ENCODE peak calls at places on chromosomes 2 and 18, in five cellular contexts. One of them, this sample, is unnamed.
A peak's percentile ranks its signal among the peaks of the same experiment; 100 is the strongest.

GRCh38 chr2:94986392-94986963 is 39.0 kb upstream of the MAL start:
- DNase-seq in CD4-positive, alpha-beta T cell: peak; percentile 24
- DNase-seq in MM.1S: peak; percentile 42
- DNase-seq in esophagus squamous epithelium: no peak
- DNase-seq in ovary: no peak
- DNase-seq in this sample: no peak

GRCh38 chr2:39648574-39648973 is 17.1 kb upstream of the TMEM178A start:
- DNase-seq in CD4-positive, alpha-beta T cell: no peak
- DNase-seq in ovary: no peak
- DNase-seq in esophagus squamous epithelium: no peak
- DNase-seq in MM.1S: no peak
- DNase-seq in this sample: no peak

GRCh38 chr2:208256192-208256782 is 1.4 kb upstream of the IDH1 start:
- DNase-seq in esophagus squamous epithelium: no peak
- DNase-seq in ovary: no peak
- DNase-seq in CD4-positive, alpha-beta T cell: no peak
- DNase-seq in MM.1S: peak; percentile 36
- DNase-seq in this sample: no peak

GRCh38 chr2:28381225-28382180 is 11.2 kb upstream of the FOSL2 start:
- DNase-seq in esophagus squamous epithelium: no peak
- DNase-seq in ovary: no peak
- DNase-seq in CD4-positive, alpha-beta T cell: no peak
- DNase-seq in MM.1S: no peak
- DNase-seq in this sample: no peak

GRCh38 chr2:28068098-28068497 is 177.6 kb downstream of the BABAM2 start:
- DNase-seq in CD4-positive, alpha-beta T cell: no peak
- DNase-seq in MM.1S: no peak
- DNase-seq in ovary: no peak
- DNase-seq in esophagus squamous epithelium: no peak
- DNase-seq in this sample: no peak

GRCh38 chr2:195496991-195497390 is 160.0 kb upstream of the SLC39A10 start:
- DNase-seq in MM.1S: no peak
- DNase-seq in CD4-positive, alpha-beta T cell: no peak
- DNase-seq in esophagus squamous epithelium: no peak
- DNase-seq in ovary: no peak
- DNase-seq in this sample: no peak

GRCh38 chr2:35973132-35973736 is 382.3 kb upstream of the CRIM1 start:
- DNase-seq in MM.1S: peak; percentile 34
- DNase-seq in ovary: no peak
- DNase-seq in esophagus squamous epithelium: no peak
- DNase-seq in CD4-positive, alpha-beta T cell: no peak
- DNase-seq in this sample: no peak

GRCh38 chr2:45343618-45344017 is 267.4 kb downstream of the SRBD1 start:
- DNase-seq in esophagus squamous epithelium: no peak
- DNase-seq in CD4-positive, alpha-beta T cell: no peak
- DNase-seq in ovary: no peak
- DNase-seq in MM.1S: no peak
- DNase-seq in this sample: no peak

GRCh38 chr2:79776461-79777146 is 263.8 kb downstream of the CTNNA2 start:
- DNase-seq in esophagus squamous epithelium: no peak
- DNase-seq in CD4-positive, alpha-beta T cell: no peak
- DNase-seq in MM.1S: no peak
- DNase-seq in ovary: no peak
- DNase-seq in this sample: no peak

GRCh38 chr2:73284296-73285161 is at the start of gene FBXO41:
- DNase-seq in CD4-positive, alpha-beta T cell: peak; percentile 50
- DNase-seq in MM.1S: peak; percentile 82
- DNase-seq in esophagus squamous epithelium: no peak
- DNase-seq in ovary: peak; percentile 45
- DNase-seq in this sample: peak; percentile 79

GRCh38 chr2:7915302-7916200 is 766.3 kb upstream of the ID2 start:
- DNase-seq in CD4-positive, alpha-beta T cell: no peak
- DNase-seq in ovary: no peak
- DNase-seq in MM.1S: no peak
- DNase-seq in esophagus squamous epithelium: no peak
- DNase-seq in this sample: no peak

GRCh38 chr18:76346490-76347130 is 148.4 kb downstream of the ZNF516 start:
- DNase-seq in esophagus squamous epithelium: no peak
- DNase-seq in MM.1S: no peak
- DNase-seq in ovary: no peak
- DNase-seq in CD4-positive, alpha-beta T cell: no peak
- DNase-seq in this sample: no peak
- H3K27ac ChIP-seq in esophagus squamous epithelium: no peak overlapping the region
- H3K27ac ChIP-seq in MM.1S: no peak overlapping the region
- H3K27ac ChIP-seq in ovary: no peak overlapping the region
- H3K27ac ChIP-seq in CD4-positive, alpha-beta T cell: no peak overlapping the region
- H3K27ac ChIP-seq in this sample: no peak overlapping the region

GRCh38 chr2:74546004-74546403 is 7.7 kb downstream of the LOXL3 start:
- DNase-seq in esophagus squamous epithelium: no peak
- DNase-seq in ovary: no peak
- DNase-seq in CD4-positive, alpha-beta T cell: no peak
- DNase-seq in MM.1S: no peak
- DNase-seq in this sample: no peak

GRCh38 chr2:74540291-74540690 is 10.6 kb downstream of the HTRA2 start:
- DNase-seq in ovary: no peak
- DNase-seq in esophagus squamous epithelium: no peak
- DNase-seq in MM.1S: no peak
- DNase-seq in CD4-positive, alpha-beta T cell: no peak
- DNase-seq in this sample: no peak

GRCh38 chr2:74542978-74543377 is 10.8 kb downstream of the LOXL3 start:
- DNase-seq in CD4-positive, alpha-beta T cell: no peak
- DNase-seq in MM.1S: no peak
- DNase-seq in esophagus squamous epithelium: no peak
- DNase-seq in ovary: no peak
- DNase-seq in this sample: no peak

GRCh38 chr2:74548285-74548918 is 5.3 kb downstream of the LOXL3 start:
- DNase-seq in esophagus squamous epithelium: no peak
- DNase-seq in CD4-positive, alpha-beta T cell: no peak
- DNase-seq in MM.1S: no peak
- DNase-seq in ovary: no peak
- DNase-seq in this sample: no peak

DNA sequence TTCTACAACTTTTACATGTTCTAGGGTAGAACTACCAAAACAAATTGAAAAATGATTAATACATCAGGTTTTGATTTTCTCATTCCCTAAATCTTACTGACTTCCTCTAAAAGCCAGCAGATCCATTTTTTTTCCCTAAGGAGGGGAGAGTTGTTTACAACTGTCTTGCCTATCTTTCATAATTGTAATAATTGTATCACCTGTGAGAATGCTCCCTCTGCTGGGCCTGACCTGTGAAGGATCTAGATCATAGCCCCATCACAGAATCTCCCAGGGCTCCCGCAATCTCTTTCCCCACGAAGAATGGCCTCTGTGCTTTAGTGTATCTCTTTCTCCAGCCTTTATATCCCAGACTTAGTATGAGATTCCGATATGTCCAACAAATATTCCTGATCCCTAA is 9.1 kb downstream of the LOXL3 start:
- DNase-seq in esophagus squamous epithelium: no peak
- DNase-seq in ovary: no peak
- DNase-seq in MM.1S: no peak
- DNase-seq in CD4-positive, alpha-beta T cell: no peak
- DNase-seq in this sample: no peak
- TF ChIP-seq CTCF in esophagus squamous epithelium: peak; percentile 30
- TF ChIP-seq CTCF in ovary: no peak
- TF ChIP-seq CTCF in MM.1S: peak; percentile 38
- TF ChIP-seq CTCF in CD4-positive, alpha-beta T cell: peak; percentile 21
- TF ChIP-seq CTCF in this sample: peak; percentile 25

DNA sequence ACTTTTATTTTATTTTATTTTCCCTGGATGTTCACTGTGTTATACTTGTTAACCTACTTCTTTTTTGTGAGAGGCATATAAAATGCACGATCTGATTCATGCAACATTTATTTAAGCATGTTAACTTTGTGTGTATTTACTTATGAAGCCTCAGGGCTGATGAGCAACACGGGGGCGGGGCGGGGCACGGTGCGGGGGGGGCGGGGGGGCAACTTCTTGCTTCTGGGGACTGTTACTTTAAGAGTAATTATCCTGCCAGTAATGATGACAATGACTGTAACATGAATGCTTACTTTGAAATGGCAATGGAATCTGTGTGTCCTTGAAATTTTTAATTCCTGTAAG is 118.4 kb downstream of the AQP4 start:
- DNase-seq in esophagus squamous epithelium: no peak
- DNase-seq in MM.1S: no peak
- DNase-seq in CD4-positive, alpha-beta T cell: no peak
- DNase-seq in ovary: no peak
- DNase-seq in this sample: no peak
- H3K27ac ChIP-seq in esophagus squamous epithelium: no peak overlapping the region
- H3K27ac ChIP-seq in MM.1S: no peak overlapping the region
- H3K27ac ChIP-seq in CD4-positive, alpha-beta T cell: no peak overlapping the region
- H3K27ac ChIP-seq in ovary: no peak overlapping the region
- H3K27ac ChIP-seq in this sample: no peak overlapping the region

GRCh38 chr18:48024009-48024512 is 93.6 kb upstream of the SMAD2 start:
- DNase-seq in CD4-positive, alpha-beta T cell: no peak
- DNase-seq in MM.1S: no peak
- DNase-seq in esophagus squamous epithelium: no peak
- DNase-seq in ovary: no peak
- DNase-seq in this sample: no peak
- TF ChIP-seq CTCF in CD4-positive, alpha-beta T cell: no peak
- TF ChIP-seq CTCF in MM.1S: no peak
- TF ChIP-seq CTCF in esophagus squamous epithelium: no peak
- TF ChIP-seq CTCF in ovary: no peak
- TF ChIP-seq CTCF in this sample: no peak

GRCh38 chr2:135052042-135052876 is at the start of gene RAB3GAP1:
- DNase-seq in ovary: peak; percentile 78
- DNase-seq in esophagus squamous epithelium: peak; percentile 26
- DNase-seq in MM.1S: peak; percentile 89
- DNase-seq in CD4-positive, alpha-beta T cell: peak; percentile 89
- DNase-seq in this sample: peak; percentile 86

GRCh38 chr2:135050132-135050531 is 2.0 kb upstream of the RAB3GAP1 start:
- DNase-seq in ovary: no peak
- DNase-seq in MM.1S: no peak
- DNase-seq in CD4-positive, alpha-beta T cell: no peak
- DNase-seq in esophagus squamous epithelium: no peak
- DNase-seq in this sample: no peak

GRCh38 chr2:135050684-135051083 is 1.4 kb upstream of the RAB3GAP1 start:
- DNase-seq in MM.1S: no peak
- DNase-seq in esophagus squamous epithelium: no peak
- DNase-seq in CD4-positive, alpha-beta T cell: no peak
- DNase-seq in ovary: no peak
- DNase-seq in this sample: no peak

GRCh38 chr2:135055182-135055786 is 3.2 kb downstream of the RAB3GAP1 start:
- DNase-seq in ovary: no peak
- DNase-seq in esophagus squamous epithelium: no peak
- DNase-seq in CD4-positive, alpha-beta T cell: no peak
- DNase-seq in MM.1S: no peak
- DNase-seq in this sample: no peak

DNA sequence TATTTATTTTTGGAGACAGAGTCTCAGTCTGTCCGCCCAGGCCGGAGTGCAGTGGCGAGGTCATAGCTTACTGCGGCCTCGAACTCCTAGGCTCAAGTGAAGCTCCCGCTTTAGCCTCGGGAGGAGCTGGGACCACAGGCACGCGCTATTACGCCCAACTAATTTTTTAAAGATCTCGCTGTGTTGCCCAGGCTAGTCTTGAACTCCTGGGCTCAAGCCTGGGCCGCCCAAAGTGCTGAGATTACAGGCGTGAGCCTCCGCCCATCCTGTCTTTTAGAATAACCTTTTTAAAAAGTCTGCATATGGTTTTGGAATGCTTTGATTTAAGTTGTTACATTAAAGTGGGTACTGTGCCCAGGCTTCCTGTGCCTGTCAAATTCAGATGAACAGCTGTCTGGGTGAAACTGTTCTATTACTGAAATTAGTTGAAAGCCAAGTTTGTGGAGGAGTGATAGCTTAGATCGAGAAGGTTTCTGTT is 944 bp downstream of the RAB3GAP1 start:
- DNase-seq in esophagus squamous epithelium: no peak
- DNase-seq in ovary: no peak
- DNase-seq in CD4-positive, alpha-beta T cell: peak; percentile 16
- DNase-seq in MM.1S: no peak
- DNase-seq in this sample: peak; percentile 29
- H3K27ac ChIP-seq in esophagus squamous epithelium: peak overlapping the region; percentile 93
- H3K27ac ChIP-seq in ovary: peak overlapping the region; percentile 92
- H3K27ac ChIP-seq in CD4-positive, alpha-beta T cell: peak overlapping the region; percentile 96
- H3K27ac ChIP-seq in MM.1S: peak overlapping the region; percentile 96
- H3K27ac ChIP-seq in this sample: peak overlapping the region; percentile 96

GRCh38 chr18:24543408-24544140 is 83.1 kb downstream of the HRH4 start:
- DNase-seq in MM.1S: no peak
- DNase-seq in esophagus squamous epithelium: no peak
- DNase-seq in CD4-positive, alpha-beta T cell: no peak
- DNase-seq in ovary: no peak
- DNase-seq in this sample: no peak

GRCh38 chr18:24544949-24545348 is 84.5 kb downstream of the HRH4 start:
- DNase-seq in esophagus squamous epithelium: no peak
- DNase-seq in CD4-positive, alpha-beta T cell: no peak
- DNase-seq in ovary: no peak
- DNase-seq in MM.1S: no peak
- DNase-seq in this sample: no peak

GRCh38 chr18:24540896-24541295 is 80.5 kb downstream of the HRH4 start:
- DNase-seq in ovary: no peak
- DNase-seq in CD4-positive, alpha-beta T cell: no peak
- DNase-seq in esophagus squamous epithelium: no peak
- DNase-seq in MM.1S: no peak
- DNase-seq in this sample: no peak

GRCh38 chr18:24546304-24546703 is 85.9 kb downstream of the HRH4 start:
- DNase-seq in CD4-positive, alpha-beta T cell: no peak
- DNase-seq in ovary: no peak
- DNase-seq in MM.1S: no peak
- DNase-seq in esophagus squamous epithelium: no peak
- DNase-seq in this sample: no peak

GRCh38 chr18:24544141-24544498 is 83.7 kb downstream of the HRH4 start:
- DNase-seq in CD4-positive, alpha-beta T cell: no peak
- DNase-seq in ovary: no peak
- DNase-seq in MM.1S: peak; percentile 10
- DNase-seq in esophagus squamous epithelium: no peak
- DNase-seq in this sample: no peak
- TF ChIP-seq CTCF in CD4-positive, alpha-beta T cell: no peak
- TF ChIP-seq CTCF in ovary: no peak
- TF ChIP-seq CTCF in MM.1S: peak; percentile 48
- TF ChIP-seq CTCF in esophagus squamous epithelium: peak; percentile 31
- TF ChIP-seq CTCF in this sample: no peak

DNA sequence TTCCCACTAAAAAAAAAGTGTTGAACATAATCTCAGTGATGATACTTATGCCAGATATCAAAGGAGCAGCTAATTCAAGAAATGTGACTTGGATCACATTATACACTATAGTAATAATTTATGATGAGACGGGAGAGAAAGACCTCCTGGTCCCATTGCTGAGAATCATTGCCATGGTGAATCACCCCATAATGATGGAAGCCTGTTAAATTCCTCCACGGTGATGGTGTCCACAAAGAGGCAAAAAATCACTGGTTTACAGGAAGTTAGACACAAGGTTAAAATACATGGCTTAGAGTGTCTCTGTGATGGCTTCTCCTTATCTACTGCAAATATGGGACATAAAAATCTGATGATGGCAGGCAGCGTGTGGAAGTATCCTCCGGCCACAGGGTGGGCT is 210.1 kb downstream of the CDH2 start:
- DNase-seq in esophagus squamous epithelium: no peak
- DNase-seq in MM.1S: no peak
- DNase-seq in CD4-positive, alpha-beta T cell: no peak
- DNase-seq in ovary: no peak
- DNase-seq in this sample: no peak
- H3K27ac ChIP-seq in esophagus squamous epithelium: no peak overlapping the region
- H3K27ac ChIP-seq in MM.1S: no peak overlapping the region
- H3K27ac ChIP-seq in CD4-positive, alpha-beta T cell: no peak overlapping the region
- H3K27ac ChIP-seq in ovary: no peak overlapping the region
- H3K27ac ChIP-seq in this sample: no peak overlapping the region

This sample was measured in CD8-positive, alpha-beta T cell.